ENCODE peak calls at places on chromosomes 4 and X, in six cellular contexts. N is body of pancreas; I is ovary; W is CD8-positive, alpha-beta memory T cell; R is adipocyte; V is GM23248. H is an unnamed sample.

GRCh38 chr4:94550352-94550751 is 98.6 kb downstream of the PDLIM5 start:
- DNase-seq in I (no peak), V (no peak), R (no peak), N (no peak), W (no peak), H (no peak)

GRCh38 chr4:83644677-83645639 is 109.0 kb downstream of the GPAT3 start:
- DNase-seq in V (peak; percentile 66), R (peak; percentile 84), W (peak; percentile 30), N (peak; percentile 51), I (no peak), H (peak; percentile 27)

GRCh38 chr4:48360966-48361470 is 19.7 kb downstream of the SLAIN2 start:
- DNase-seq in R (peak; percentile 50), I (no peak), N (no peak), W (no peak), V (peak; percentile 49), H (no peak)

GRCh38 chr4:138078751-138079150 is 163.4 kb downstream of the SLC7A11 start:
- DNase-seq in V (no peak), W (no peak), I (no peak), R (peak; percentile 14), N (no peak), H (no peak)

GRCh38 chrX:143635915-143636314 is at the start of gene SLITRK4:
- DNase-seq in R (no peak), V (no peak), N (peak; percentile 10), I (no peak), W (no peak), H (peak; percentile 51)

GRCh38 chr4:123671633-123672404 is 275.2 kb downstream of the SPRY1 start:
- DNase-seq in V (no peak), I (no peak), R (no peak), N (no peak), W (no peak), H (no peak)

GRCh38 chr4:164485169-164485568 is 268.8 kb upstream of the SMIM31 start:
- DNase-seq in I (no peak), N (no peak), W (no peak), R (no peak), V (no peak), H (no peak)

GRCh38 chrX:69277961-69278795 is 112.9 kb upstream of the PJA1 start:
- DNase-seq in W (no peak), I (no peak), N (no peak), V (no peak), R (no peak), H (peak; percentile 83)

GRCh38 chrX:154458116-154458953 is at the start of gene PLXNA3:
- DNase-seq in W (peak; percentile 73), I (peak; percentile 55), R (peak; percentile 74), N (no peak), V (peak; percentile 66), H (peak; percentile 94)

GRCh38 chr4:7430965-7431695 is 3.6 kb downstream of the PSAPL1 start:
- DNase-seq in V (no peak), R (no peak), W (no peak), I (no peak), N (no peak), H (no peak)

GRCh38 chrX:96140796-96141195 is 543.8 kb upstream of the DIAPH2 start:
- DNase-seq in N (no peak), V (no peak), I (no peak), W (no peak), R (no peak), H (no peak)

GRCh38 chr4:139084425-139085093 is 69.0 kb downstream of the NOCT start:
- DNase-seq in W (no peak), V (no peak), N (no peak), R (no peak), I (no peak), H (peak; percentile 89)

GRCh38 chrX:155056471-155056870 is 14.5 kb downstream of the CMC4 start:
- DNase-seq in W (no peak), V (no peak), R (no peak), I (no peak), N (no peak), H (no peak)

GRCh38 chrX:40719731-40720130 is 15.6 kb downstream of the MED14 start:
- DNase-seq in V (no peak), W (no peak), N (no peak), R (no peak), I (no peak), H (no peak)

GRCh38 chr4:55378617-55379467 is 16.9 kb upstream of the TMEM165 start:
- DNase-seq in R (peak; percentile 77), V (no peak), I (no peak), W (no peak), N (peak; percentile 80), H (no peak)

GRCh38 chr4:71338846-71339593 is at the start of gene SLC4A4:
- DNase-seq in V (peak; percentile 80), W (no peak), N (no peak), R (peak; percentile 27), I (no peak), H (no peak)

GRCh38 chr4:742742-743311 is 37.2 kb downstream of the PCGF3 start:
- DNase-seq in V (peak; percentile 78), W (peak; percentile 64), R (peak; percentile 72), I (peak; percentile 46), N (peak; percentile 47), H (peak; percentile 97)

GRCh38 chrX:149145845-149146285 is 359.2 kb downstream of the IDS start:
- DNase-seq in W (no peak), R (no peak), N (no peak), I (no peak), V (peak; percentile 12), H (no peak)

GRCh38 chr4:147110968-147111367 is 165.3 kb upstream of the TTC29 start:
- DNase-seq in V (peak; percentile 35), N (no peak), R (peak; percentile 77), W (no peak), I (no peak), H (no peak)

GRCh38 chr4:69617083-69617694 is 22.3 kb downstream of the UGT2A2 start:
- DNase-seq in R (peak; percentile 41), N (peak; percentile 3), I (no peak), V (peak; percentile 55), W (no peak), H (peak; percentile 21)

GRCh38 chr4:26402458-26402857 is 81.6 kb downstream of the RBPJ start:
- DNase-seq in V (no peak), I (no peak), W (no peak), N (no peak), R (no peak), H (no peak)
- H3K36me3 ChIP-seq in V (peaks cover 17% of the 10 kb centered on the region), I (no peaks in the 10 kb centered on the region), W (peaks cover 8% of the 10 kb centered on the region), N (peaks cover 2% of the 10 kb centered on the region), R (peaks cover 15% of the 10 kb centered on the region), H (peaks cover 2% of the 10 kb centered on the region)

DNA sequence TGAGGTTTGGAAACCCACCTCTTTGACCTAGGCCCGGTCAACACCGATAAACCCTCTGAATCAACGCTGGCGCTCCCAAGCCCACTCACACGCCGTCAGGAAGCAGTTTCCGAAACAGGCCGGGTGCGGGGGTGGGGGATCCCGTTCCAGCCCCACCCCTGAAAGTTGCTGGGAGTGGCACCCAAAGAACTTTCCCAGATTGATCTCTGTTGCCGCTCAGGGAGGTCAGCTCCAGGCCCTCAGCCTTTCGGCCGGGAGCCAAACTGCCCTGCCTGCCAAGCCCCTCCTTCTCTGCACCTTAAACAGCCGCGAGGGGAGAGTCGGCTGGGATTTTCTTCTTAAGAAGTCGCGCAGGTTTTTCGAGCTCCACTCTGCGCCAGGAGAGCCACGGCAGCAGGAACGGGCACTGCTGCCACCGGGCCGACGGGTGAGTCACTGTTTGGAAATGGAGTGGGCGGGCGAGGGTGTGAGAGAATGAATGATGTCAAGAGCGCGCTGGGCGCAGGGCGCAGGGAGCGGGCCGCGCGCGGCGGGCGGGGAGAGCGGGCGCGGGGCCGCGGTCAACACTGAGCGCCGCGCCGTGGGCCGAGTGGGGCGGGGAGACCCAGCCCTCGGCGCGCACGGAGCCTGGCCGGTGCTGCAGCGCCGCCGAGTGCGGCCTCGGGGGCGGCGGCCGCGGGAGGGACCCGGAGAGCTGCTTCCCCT is at the start of gene SGMS2:
- DNase-seq in W (no peak), V (peak; percentile 97), R (peak; percentile 97), N (peak; percentile 94), I (peak; percentile 59), H (peak; percentile 76)
- H3K4me3 ChIP-seq in W (no peak within 1 kb of the TSS), V (peak within 1 kb of the TSS; percentile 81), R (peak within 1 kb of the TSS; percentile 94), N (peak within 1 kb of the TSS; percentile 67), I (peak within 1 kb of the TSS; percentile 66), H (peak within 1 kb of the TSS; percentile 57)

GRCh38 chr4:2501034-2501594 is 32.2 kb downstream of the RNF4 start:
- DNase-seq in V (no peak), W (no peak), N (no peak), I (no peak), R (no peak), H (no peak)

GRCh38 chr4:2494992-2495391 is 26.1 kb downstream of the RNF4 start:
- DNase-seq in W (no peak), I (no peak), R (no peak), N (no peak), V (no peak), H (no peak)

GRCh38 chr4:2497324-2497723 is 28.4 kb downstream of the RNF4 start:
- DNase-seq in R (no peak), W (no peak), I (no peak), N (no peak), V (no peak), H (no peak)

GRCh38 chr4:2500547-2500946 is 31.6 kb downstream of the RNF4 start:
- DNase-seq in V (peak; percentile 35), W (no peak), R (no peak), N (no peak), I (no peak), H (no peak)

DNA sequence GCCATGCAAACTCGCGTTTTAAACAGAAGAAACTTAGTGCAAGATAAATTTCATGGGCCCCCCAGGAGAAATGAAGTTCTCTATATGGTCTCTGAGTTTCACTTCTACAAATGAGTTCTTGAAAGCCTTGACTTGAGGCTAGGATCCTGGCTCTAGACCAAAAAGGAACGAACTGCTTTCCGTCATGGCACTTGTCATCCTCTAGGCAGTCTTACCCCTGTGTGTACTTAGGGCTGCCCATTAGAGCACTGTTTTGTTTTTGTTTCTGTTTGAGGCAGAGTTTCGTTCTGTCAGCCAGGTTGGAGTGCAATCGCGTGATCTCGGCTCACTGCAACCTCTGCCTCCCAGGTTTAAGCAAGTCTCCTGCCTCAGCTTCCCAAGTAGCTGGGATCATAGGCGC is 29.0 kb downstream of the RNF4 start:
- DNase-seq in W (no peak), V (no peak), N (peak; percentile 54), R (no peak), I (no peak), H (no peak)
- H3K36me3 ChIP-seq in W (peaks cover 59% of the 10 kb centered on the region), V (peaks cover 45% of the 10 kb centered on the region), N (peaks cover 25% of the 10 kb centered on the region), R (peaks cover 66% of the 10 kb centered on the region), I (no peaks in the 10 kb centered on the region), H (peaks cover 40% of the 10 kb centered on the region)

GRCh38 chr4:76896731-76897521 is 1.0 kb downstream of the SOWAHB start:
- DNase-seq in R (peak; percentile 52), N (peak; percentile 64), V (peak; percentile 51), I (peak; percentile 15), W (peak; percentile 10), H (peak; percentile 79)

GRCh38 chr4:76896048-76896447 is 1.9 kb downstream of the SOWAHB start:
- DNase-seq in V (no peak), W (no peak), I (no peak), N (no peak), R (no peak), H (no peak)

GRCh38 chr4:76898949-76899640 is 1.2 kb upstream of the SOWAHB start:
- DNase-seq in V (peak; percentile 21), R (peak; percentile 25), W (no peak), I (no peak), N (no peak), H (no peak)

GRCh38 chr4:76897522-76898384 is at the start of gene SOWAHB:
- DNase-seq in N (peak; percentile 95), W (peak; percentile 12), V (peak; percentile 29), I (no peak), R (peak; percentile 48), H (peak; percentile 92)

DNA sequence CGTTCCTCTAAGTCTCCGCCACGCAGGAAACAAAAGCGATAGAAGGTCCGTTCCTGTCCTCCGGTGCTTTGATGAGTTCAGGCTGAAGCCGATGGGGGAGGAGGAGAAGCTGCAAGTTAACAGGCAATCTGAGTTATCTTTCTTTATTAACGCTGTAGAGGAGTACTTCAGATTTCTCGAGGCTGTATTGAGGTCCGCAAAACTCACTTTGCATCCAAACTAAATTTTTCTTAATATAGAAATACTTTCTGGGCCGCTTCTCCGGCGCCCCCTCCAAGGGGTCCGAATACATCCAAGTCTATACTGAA is 395 bp upstream of the SOWAHB start:
- DNase-seq in N (no peak), W (no peak), I (no peak), R (peak; percentile 12), V (no peak), H (no peak)
- H3K4me3 ChIP-seq in N (peak overlapping the region; percentile 32), W (peak overlapping the region; percentile 41), I (peak overlapping the region; percentile 48), R (peak overlapping the region; percentile 4), V (peak overlapping the region; percentile 55), H (peak overlapping the region; percentile 69)

H was measured in H7.